ENCODE peak calls at places on chromosomes 6 and 20, in nine cellular contexts. H, T, R, O, L, P, F, C and N are unnamed samples. For H3K4me1, the result is how much of the 10 kb centered on the place peaks cover.

GRCh38 chr20:653590-654426 is 808 bp upstream of the SRXN1 start:
- DNase-seq in H (no peak), T (no peak), R (no peak), O (peak), L (no peak), P (no peak), F (no peak), C (peak), N (no peak)

GRCh38 chr6:57252975-57253374 is 30.9 kb upstream of the RAB23 start:
- DNase-seq in H (no peak), T (no peak), R (no peak), O (no peak), L (no peak), P (no peak), F (no peak), C (no peak), N (no peak)

GRCh38 chr6:51005779-51006178 is 187.1 kb downstream of the TFAP2B start:
- DNase-seq in H (no peak), T (no peak), R (no peak), O (no peak), L (no peak), P (no peak), F (no peak), C (no peak), N (no peak)

GRCh38 chr6:139262519-139263300 is 29.1 kb downstream of the TXLNB start:
- DNase-seq in H (no peak), T (no peak), R (no peak), O (no peak), L (no peak), P (no peak), F (no peak), C (no peak), N (no peak)

GRCh38 chr6:129607581-129608186 is 102.3 kb downstream of the ARHGAP18 start:
- DNase-seq in H (peak), T (no peak), R (no peak), O (peak), L (no peak), P (no peak), F (no peak), C (no peak), N (no peak)

GRCh38 chr6:5645275-5645674 is 361.4 kb downstream of the NRN1 start:
- DNase-seq in H (no peak), T (no peak), R (no peak), O (no peak), L (no peak), P (no peak), F (no peak), C (no peak), N (no peak)

GRCh38 chr6:109453156-109453555 is 2.4 kb downstream of the MICAL1 start:
- DNase-seq in H (no peak), T (no peak), R (no peak), O (no peak), L (no peak), P (no peak), F (no peak), C (no peak), N (no peak)

GRCh38 chr20:59576216-59576953 is 28.0 kb upstream of the PHACTR3 start:
- DNase-seq in H (peak), T (no peak), R (peak), O (no peak), L (no peak), P (no peak), F (no peak), C (no peak), N (no peak)

GRCh38 chr6:156601156-156601820 is 175.9 kb upstream of the ARID1B start:
- DNase-seq in H (no peak), T (no peak), R (no peak), O (peak), L (no peak), P (no peak), F (no peak), C (no peak), N (no peak)

GRCh38 chr6:83198486-83199172 is 5.5 kb downstream of the RWDD2A start:
- DNase-seq in H (no peak), T (no peak), R (no peak), O (no peak), L (no peak), P (no peak), F (no peak), C (no peak), N (no peak)

GRCh38 chr20:61118429-61119224 is 133.4 kb upstream of the CDH4 start:
- DNase-seq in H (no peak), T (no peak), R (no peak), O (no peak), L (no peak), P (no peak), F (no peak), C (no peak), N (no peak)

GRCh38 chr6:39102024-39102820 is 12.8 kb downstream of the SAYSD1 start:
- DNase-seq in H (no peak), T (peak), R (peak), O (no peak), L (no peak), P (no peak), F (no peak), C (peak), N (no peak)

GRCh38 chr20:19026901-19027644 is 185.4 kb upstream of the SLC24A3 start:
- DNase-seq in H (no peak), T (no peak), R (peak), O (no peak), L (no peak), P (no peak), F (no peak), C (no peak), N (no peak)

GRCh38 chr6:136326038-136326561 is 36.5 kb upstream of the BCLAF1 start:
- DNase-seq in H (no peak), T (no peak), R (no peak), O (peak), L (no peak), P (no peak), F (no peak), C (no peak), N (no peak)

GRCh38 chr6:14276667-14277404 is 159.3 kb downstream of the CD83 start:
- DNase-seq in H (no peak), T (no peak), R (no peak), O (no peak), L (no peak), P (no peak), F (no peak), C (no peak), N (no peak)

GRCh38 chr6:37456126-37456525 is 23.1 kb downstream of the CMTR1 start:
- DNase-seq in H (no peak), T (no peak), R (no peak), O (no peak), L (no peak), P (no peak), F (no peak), C (no peak), N (no peak)

GRCh38 chr6:37456816-37457560 is 24.0 kb downstream of the CMTR1 start:
- DNase-seq in H (peak), T (no peak), R (no peak), O (no peak), L (no peak), P (peak), F (no peak), C (no peak), N (no peak)

GRCh38 chr6:37459981-37460800 is 27.2 kb downstream of the CMTR1 start:
- DNase-seq in H (no peak), T (no peak), R (no peak), O (no peak), L (no peak), P (no peak), F (no peak), C (no peak), N (no peak)

DNA sequence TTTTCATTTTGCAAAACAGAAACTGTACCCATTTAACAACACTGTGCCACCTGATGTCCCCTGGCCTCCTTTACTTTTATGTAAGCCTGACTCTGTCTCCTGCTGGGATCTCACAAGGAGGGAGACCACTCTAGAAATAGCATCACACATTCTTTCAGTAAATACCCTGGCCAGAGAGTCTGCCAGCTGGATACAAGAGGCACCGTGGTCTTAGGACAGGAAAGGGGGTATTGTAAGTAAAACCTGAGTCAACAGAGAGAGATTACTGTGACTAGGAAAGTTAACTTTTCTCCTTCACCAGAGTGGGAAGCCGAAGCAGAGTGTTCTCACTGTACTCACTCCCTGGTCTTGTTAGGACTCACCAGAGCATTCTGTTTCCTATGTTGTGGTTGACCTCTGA is 27.8 kb downstream of the CMTR1 start:
- DNase-seq in H (no peak), T (no peak), R (no peak), O (no peak), L (no peak), P (no peak), F (no peak), C (no peak), N (no peak)
- H3K27ac ChIP-seq in H (no peak), T (no peak), R (no peak), O (no peak), L (no peak), P (no peak), F (no peak), C (no peak), N (no peak)

GRCh38 chr6:99416892-99417767 is 8.0 kb downstream of the PNISR start:
- DNase-seq in H (no peak), T (no peak), R (no peak), O (no peak), L (no peak), P (no peak), F (no peak), C (no peak), N (no peak)
- H3K4me1 ChIP-seq in H (under half), T (half or more), R (under half), O (under half), L (half or more), P (under half), F (under half), C (under half), N (under half)

DNA sequence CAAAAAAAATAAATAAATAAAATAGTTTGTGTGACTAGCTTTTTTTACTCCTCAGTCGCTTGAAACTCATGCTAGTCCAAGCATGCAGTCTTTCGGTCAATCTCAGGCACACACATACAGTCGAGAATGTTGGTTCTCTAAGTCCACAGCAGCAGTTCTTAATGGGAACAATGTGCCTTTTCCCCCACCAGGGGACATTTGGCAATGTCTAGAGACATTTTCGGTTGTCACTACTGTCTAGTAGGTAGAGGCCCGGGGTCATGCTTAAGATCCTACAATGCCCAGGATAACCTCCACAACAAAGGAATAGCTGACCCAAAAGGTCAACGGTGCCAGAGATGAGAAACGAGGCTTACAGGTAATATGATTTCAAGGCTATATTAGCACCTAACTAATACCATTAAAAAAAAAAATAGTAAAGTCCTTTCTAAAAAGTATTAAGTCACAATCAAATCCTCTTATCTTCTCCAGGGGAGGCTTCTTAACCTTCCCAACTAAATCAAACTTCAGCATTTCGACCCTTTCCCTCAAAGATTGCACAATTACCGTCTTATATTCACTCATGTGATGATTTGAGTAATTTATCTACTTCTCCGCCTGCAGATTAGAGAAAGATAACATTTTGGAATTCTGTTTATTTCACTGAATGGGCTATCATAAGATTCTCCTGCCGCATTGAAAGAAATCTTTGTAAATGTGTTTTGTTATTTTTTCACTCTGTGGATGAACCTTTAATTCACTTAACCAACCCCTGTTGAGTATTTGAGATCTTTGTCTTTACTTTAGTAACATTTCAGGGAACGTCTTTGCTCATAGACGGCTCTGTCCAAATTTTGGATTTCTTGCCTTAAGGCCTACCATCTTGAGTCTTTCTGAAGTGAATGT is 8.1 kb upstream of the SALL4 start:
- DNase-seq in H (no peak), T (no peak), R (peak), O (no peak), L (no peak), P (no peak), F (no peak), C (no peak), N (no peak)
- TF ChIP-seq CTCF in H (no peak), T (no peak), R (peak), O (no peak), L (no peak), P (no peak), F (peak), C (no peak), N (no peak)

GRCh38 chr6:116404706-116405105 is 34.0 kb downstream of the DSE start:
- DNase-seq in H (no peak), T (no peak), R (no peak), O (no peak), L (no peak), P (no peak), F (no peak), C (no peak), N (no peak)
- H3K27ac ChIP-seq in H (no peak), T (peak), R (peak), O (no peak), L (no peak), P (peak), F (no peak), C (no peak), N (peak)

DNA sequence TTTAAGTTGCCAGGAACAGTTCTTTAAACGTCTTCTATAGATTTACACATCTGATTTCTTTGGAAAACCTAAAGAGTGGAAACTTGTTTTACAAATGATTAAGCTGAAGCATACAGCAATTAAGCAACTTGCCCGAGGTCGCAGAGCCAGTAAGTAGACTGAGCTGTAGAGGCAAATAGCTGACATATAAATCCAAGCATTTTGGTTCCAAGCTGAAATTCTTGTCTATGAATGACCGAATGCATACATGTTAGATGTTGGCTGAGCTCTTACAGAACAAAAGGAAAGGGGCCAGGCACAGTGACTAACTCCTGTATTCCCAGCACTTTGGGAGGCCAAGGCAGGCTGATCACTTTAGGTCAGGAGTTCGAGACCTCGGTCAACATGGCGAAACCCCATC is 101.8 kb upstream of the SGK1 start:
- DNase-seq in H (no peak), T (no peak), R (no peak), O (no peak), L (no peak), P (no peak), F (no peak), C (no peak), N (no peak)
- H3K4me1 ChIP-seq in H (under half), T (under half), R (under half), O (under half), L (under half), P (under half), F (under half), C (under half), N (under half)

GRCh38 chr6:150316936-150317335 is 51.9 kb upstream of the IYD start:
- DNase-seq in H (no peak), T (no peak), R (no peak), O (no peak), L (no peak), P (no peak), F (no peak), C (no peak), N (no peak)

GRCh38 chr6:150323205-150323604 is 45.6 kb upstream of the IYD start:
- DNase-seq in H (no peak), T (no peak), R (no peak), O (no peak), L (no peak), P (no peak), F (no peak), C (no peak), N (no peak)

GRCh38 chr6:150322452-150322851 is 46.4 kb upstream of the IYD start:
- DNase-seq in H (no peak), T (peak), R (no peak), O (no peak), L (no peak), P (no peak), F (no peak), C (no peak), N (no peak)

GRCh38 chr6:150319924-150320323 is 48.9 kb upstream of the IYD start:
- DNase-seq in H (no peak), T (no peak), R (no peak), O (no peak), L (no peak), P (no peak), F (no peak), C (no peak), N (no peak)

GRCh38 chr6:150320450-150320849 is 48.4 kb upstream of the IYD start:
- DNase-seq in H (peak), T (peak), R (no peak), O (no peak), L (no peak), P (no peak), F (no peak), C (no peak), N (peak)
- TF ChIP-seq CTCF in H (no peak), T (no peak), R (no peak), O (no peak), L (no peak), P (no peak), F (no peak), C (no peak), N (no peak)

DNA sequence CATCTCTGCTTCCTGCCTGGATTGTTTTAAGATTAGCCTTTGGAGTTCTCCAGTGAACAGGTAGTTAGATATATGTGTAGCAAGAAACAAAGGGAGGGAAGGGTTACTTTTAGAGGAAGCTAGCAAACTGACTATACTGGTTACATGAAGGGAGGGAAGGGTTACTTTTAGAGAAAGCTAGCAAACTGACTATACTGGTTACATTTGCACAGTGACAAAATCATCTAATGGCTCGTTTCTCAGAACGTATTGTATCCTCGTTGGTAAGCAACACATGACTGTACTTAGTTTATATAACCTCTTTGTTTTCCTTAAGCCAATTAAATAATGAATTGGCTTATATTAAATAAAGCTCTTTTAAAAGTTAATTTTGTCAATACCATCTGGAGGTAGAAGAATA is 540.9 kb downstream of the EPM2A start:
- DNase-seq in H (no peak), T (no peak), R (no peak), O (no peak), L (no peak), P (no peak), F (no peak), C (no peak), N (no peak)
- H3K27ac ChIP-seq in H (no peak), T (no peak), R (no peak), O (no peak), L (peak), P (no peak), F (no peak), C (no peak), N (no peak)

GRCh38 chr6:43773981-43774775 is 4.2 kb downstream of the VEGFA start:
- DNase-seq in H (peak), T (no peak), R (no peak), O (peak), L (no peak), P (no peak), F (no peak), C (peak), N (no peak)

GRCh38 chr6:43772571-43773049 is 2.6 kb downstream of the VEGFA start:
- DNase-seq in H (peak), T (peak), R (peak), O (peak), L (no peak), P (no peak), F (no peak), C (peak), N (no peak)

GRCh38 chr6:43774776-43775583 is 5.0 kb downstream of the VEGFA start:
- DNase-seq in H (peak), T (peak), R (peak), O (peak), L (no peak), P (peak), F (no peak), C (peak), N (peak)

GRCh38 chr6:43771858-43772570 is 2.0 kb downstream of the VEGFA start:
- DNase-seq in H (peak), T (peak), R (peak), O (peak), L (no peak), P (peak), F (no peak), C (peak), N (peak)

DNA sequence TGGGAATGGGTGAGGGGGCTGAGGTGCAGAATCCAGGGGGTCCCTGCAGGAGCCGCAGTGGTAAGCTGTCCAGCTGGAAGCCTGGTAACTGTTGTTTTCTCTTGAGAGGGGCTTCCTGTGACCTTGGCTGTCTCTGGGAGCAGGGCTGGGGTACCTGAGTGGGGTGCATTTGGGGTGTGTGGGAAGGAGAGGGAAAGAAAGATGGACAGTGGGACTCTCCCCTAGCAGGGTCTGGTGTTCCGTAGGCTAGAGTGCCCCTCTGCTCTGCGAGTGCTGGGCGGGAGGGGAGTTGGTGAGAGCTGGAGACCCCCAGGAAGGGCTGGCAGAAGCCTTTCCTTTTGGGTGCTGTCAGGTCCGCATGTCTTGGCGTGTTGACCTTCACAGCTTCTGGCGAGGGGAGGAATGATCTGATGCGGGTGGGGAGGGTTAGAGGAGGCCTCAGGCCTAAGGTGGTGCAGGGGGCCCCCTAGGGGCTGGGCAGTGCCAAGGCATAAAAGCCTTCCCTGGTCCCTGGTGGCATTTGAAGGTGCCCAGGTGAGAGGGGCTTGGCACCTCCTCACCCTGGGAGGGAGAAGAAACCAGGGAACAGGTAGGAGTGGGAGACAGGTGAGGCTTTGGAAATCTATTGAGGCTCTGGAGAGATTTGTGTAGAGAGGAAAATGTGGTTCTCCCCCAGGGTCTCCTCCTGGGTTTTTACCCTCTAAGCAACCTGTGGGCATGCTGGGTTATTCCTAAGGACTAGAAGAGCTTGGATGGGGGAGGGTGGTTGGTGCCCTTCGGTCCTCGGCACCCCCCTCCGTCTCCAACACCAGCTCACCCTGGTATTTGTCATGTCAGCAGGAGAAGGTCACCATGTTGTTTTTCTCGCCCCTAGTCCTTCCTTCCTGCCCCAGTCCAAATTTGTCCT is 3.3 kb downstream of the VEGFA start:
- DNase-seq in H (peak), T (peak), R (peak), O (peak), L (no peak), P (peak), F (peak), C (peak), N (no peak)
- H3K4me1 ChIP-seq in H (under half), T (half or more), R (under half), O (under half), L (half or more), P (under half), F (half or more), C (under half), N (under half)